ENCODE peak calls at places on chromosomes 7 and 10, in four cellular contexts. J is psoas muscle; R is left ventricle myocardium inferior; K is CD8-positive, alpha-beta T cell. I is an unnamed sample.

GRCh38 chr10:124339951-124340760 is 78.6 kb downstream of the OAT start:
- DNase-seq in J (no peak), R (no peak), K (no peak), I (no peak)

GRCh38 chr7:133650067-133650466 is 397.2 kb downstream of the EXOC4 start:
- DNase-seq in R (no peak), K (no peak), J (no peak), I (no peak)

GRCh38 chr10:68594405-68594804 is 34.3 kb downstream of the TET1 start:
- DNase-seq in K (no peak), R (peak), J (no peak), I (no peak)

GRCh38 chr10:51367120-51367519 is 292.8 kb downstream of the PRKG1 start:
- DNase-seq in J (no peak), K (no peak), R (no peak), I (no peak)

GRCh38 chr7:28408105-28408973 is 4.0 kb upstream of the CREB5 start:
- DNase-seq in K (no peak), J (peak), R (peak), I (peak)

GRCh38 chr10:113059001-113059780 is 109.1 kb downstream of the TCF7L2 start:
- DNase-seq in R (peak), J (no peak), K (no peak), I (no peak)

GRCh38 chr10:44339218-44339617 is 45.7 kb downstream of the CXCL12 start:
- DNase-seq in R (no peak), K (no peak), J (no peak), I (no peak)

GRCh38 chr10:117653170-117653515 is 110.6 kb downstream of the EMX2 start:
- DNase-seq in K (no peak), R (no peak), J (no peak), I (no peak)

GRCh38 chr7:98126311-98127142 is 19.9 kb downstream of the LMTK2 start:
- DNase-seq in R (no peak), K (no peak), J (no peak), I (no peak)

GRCh38 chr7:100591596-100591995 is 5.5 kb downstream of the FBXO24 start:
- DNase-seq in K (no peak), J (no peak), R (no peak), I (no peak)

GRCh38 chr7:85489498-85489897 is 302.6 kb upstream of the SEMA3D start:
- DNase-seq in R (no peak), J (no peak), K (no peak), I (no peak)

GRCh38 chr10:6995846-6996245 is 415.0 kb downstream of the SFMBT2 start:
- DNase-seq in J (no peak), K (no peak), R (no peak), I (no peak)

GRCh38 chr10:61837748-61838055 is 63.8 kb upstream of the ARID5B start:
- DNase-seq in R (no peak), K (no peak), J (no peak), I (no peak)

GRCh38 chr7:141200191-141201108 is 126.6 kb downstream of the TMEM178B start:
- DNase-seq in K (no peak), R (no peak), J (no peak), I (no peak)

GRCh38 chr7:88888684-88889083 is 93.1 kb upstream of the TEX47 start:
- DNase-seq in J (no peak), K (no peak), R (no peak), I (no peak)

GRCh38 chr7:150755473-150756099 is 18.4 kb downstream of the GIMAP5 start:
- DNase-seq in K (peak), R (no peak), J (no peak), I (no peak)

GRCh38 chr7:144127714-144128334 is 4.8 kb downstream of the OR2A14 start:
- DNase-seq in J (peak), K (peak), R (peak), I (peak)

GRCh38 chr7:110987130-110987693 is 103.7 kb upstream of the LRRN3 start:
- DNase-seq in K (no peak), R (no peak), J (no peak), I (no peak)

GRCh38 chr10:2282194-2282593 is 544.9 kb upstream of the ADARB2 start:
- DNase-seq in J (no peak), R (no peak), K (no peak), I (no peak)

GRCh38 chr7:99693427-99694200 is 13.8 kb upstream of the CYP3A5 start:
- DNase-seq in J (no peak), K (peak), R (no peak), I (no peak)

GRCh38 chr7:98365863-98366561 is 34.9 kb downstream of the BAIAP2L1 start:
- DNase-seq in K (no peak), J (peak), R (peak), I (no peak)

GRCh38 chr7:21086688-21087087 is 300.0 kb upstream of the SP8 start:
- DNase-seq in R (no peak), K (no peak), J (no peak), I (no peak)

GRCh38 chr10:23081891-23082290 is 13.5 kb upstream of the MSRB2 start:
- DNase-seq in K (no peak), R (no peak), J (no peak), I (no peak)

GRCh38 chr7:122638459-122638858 is 60.5 kb downstream of the RNF133 start:
- DNase-seq in K (no peak), J (no peak), R (no peak), I (no peak)

GRCh38 chr10:111233439-111233838 is 156.6 kb downstream of the ADRA2A start:
- DNase-seq in R (no peak), K (no peak), J (no peak), I (no peak)

GRCh38 chr7:7765422-7765821 is 47.0 kb upstream of the RPA3 start:
- DNase-seq in K (no peak), J (no peak), R (no peak), I (no peak)

GRCh38 chr10:59578013-59578412 is 131.6 kb downstream of the SLC16A9 start:
- DNase-seq in R (no peak), K (no peak), J (no peak), I (no peak)

GRCh38 chr10:123906884-123907652 is 15.5 kb upstream of the CPXM2 start:
- DNase-seq in J (no peak), R (no peak), K (no peak), I (no peak)

GRCh38 chr7:158587425-158588084 is at the start of gene PTPRN2:
- DNase-seq in R (peak), K (peak), J (peak), I (no peak)

GRCh38 chr7:220151-220841 is 27.9 kb downstream of the FAM20C start:
- DNase-seq in R (no peak), K (no peak), J (no peak), I (no peak)

GRCh38 chr7:157846281-157846680 is 509.5 kb downstream of the DNAJB6 start:
- DNase-seq in J (no peak), R (no peak), K (no peak), I (no peak)

GRCh38 chr7:156022483-156023459 is 210.5 kb upstream of the SHH start:
- DNase-seq in R (no peak), K (no peak), J (no peak), I (no peak)

GRCh38 chr10:61896854-61897661 is 4.4 kb upstream of the ARID5B start:
- DNase-seq in J (peak), K (peak), R (peak), I (peak)

GRCh38 chr7:33973235-33974015 is 68.1 kb downstream of the BMPER start:
- DNase-seq in R (no peak), K (no peak), J (no peak), I (no peak)

GRCh38 chr7:11078242-11078834 is 104.7 kb downstream of the PHF14 start:
- DNase-seq in K (no peak), R (no peak), J (no peak), I (no peak)

GRCh38 chr10:3738855-3739350 is 46.1 kb downstream of the KLF6 start:
- DNase-seq in J (no peak), R (no peak), K (no peak), I (no peak)

GRCh38 chr10:110446277-110446676 is 51.4 kb upstream of the DUSP5 start:
- DNase-seq in R (no peak), K (no peak), J (no peak), I (no peak)

GRCh38 chr7:157784114-157784835 is 447.5 kb downstream of the DNAJB6 start:
- DNase-seq in J (no peak), K (no peak), R (no peak), I (no peak)

GRCh38 chr10:95759233-95759826 is 3.4 kb downstream of the ENTPD1 start:
- DNase-seq in R (no peak), K (no peak), J (no peak), I (no peak)
- H3K27ac ChIP-seq in R (peak), K (no peak), J (no peak), I (peak)

GRCh38 chr7:1325246-1325645 is 92.6 kb downstream of the UNCX start:
- DNase-seq in K (no peak), R (no peak), J (no peak), I (no peak)

GRCh38 chr7:1325646-1326510 is 93.2 kb downstream of the UNCX start:
- DNase-seq in J (no peak), R (no peak), K (no peak), I (no peak)

GRCh38 chr7:1323178-1324027 is 90.7 kb downstream of the UNCX start:
- DNase-seq in J (peak), R (no peak), K (no peak), I (no peak)

GRCh38 chr7:1322240-1323110 is 89.8 kb downstream of the UNCX start:
- DNase-seq in J (no peak), R (no peak), K (no peak), I (no peak)

DNA sequence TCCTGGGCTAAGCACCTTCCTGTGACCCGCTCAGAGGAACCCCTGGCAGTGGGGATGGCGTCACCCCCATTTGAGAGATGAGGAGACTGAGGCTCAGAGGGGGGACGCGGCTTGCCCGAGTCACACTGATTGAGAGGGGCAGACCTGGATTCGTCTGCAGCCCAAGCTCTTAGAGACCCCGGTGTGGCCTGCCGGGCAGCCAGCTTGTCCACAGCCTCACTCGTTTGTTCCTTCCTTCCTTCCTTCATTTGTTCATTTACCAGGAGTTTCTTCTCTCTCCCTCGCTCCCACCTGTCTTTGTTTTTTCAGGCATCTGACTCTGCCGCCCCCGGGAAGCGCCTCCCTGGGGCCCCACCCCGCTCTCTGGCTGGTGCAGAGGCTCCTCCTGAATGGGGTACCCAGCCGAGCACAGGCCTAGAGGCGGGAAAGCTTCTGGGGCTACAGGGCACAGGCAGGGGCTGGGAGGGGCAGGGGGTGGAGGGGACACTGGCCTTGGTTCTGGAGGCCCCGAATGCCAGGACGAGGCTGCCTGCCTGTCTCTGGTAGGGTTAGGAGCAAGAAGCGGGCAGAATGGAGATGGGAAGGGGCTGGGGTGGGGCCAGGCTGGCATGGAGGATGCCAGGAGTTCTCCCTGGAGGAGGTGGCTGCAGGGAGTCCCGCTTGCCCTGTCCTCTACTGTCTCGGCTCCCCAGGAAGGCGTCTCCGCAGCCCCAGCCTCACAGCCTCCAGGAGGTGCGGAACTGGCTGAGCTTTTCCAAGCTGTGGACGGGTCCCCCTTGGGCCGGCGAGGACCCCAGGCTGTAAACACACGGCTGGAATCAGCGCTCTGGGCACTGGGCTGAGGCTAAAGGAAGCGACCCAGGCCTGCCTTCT is 91.6 kb downstream of the UNCX start:
- DNase-seq in R (no peak), K (no peak), J (no peak), I (no peak)
- H3K4me3 ChIP-seq in R (no peak), K (no peak), J (no peak), I (no peak)

DNA sequence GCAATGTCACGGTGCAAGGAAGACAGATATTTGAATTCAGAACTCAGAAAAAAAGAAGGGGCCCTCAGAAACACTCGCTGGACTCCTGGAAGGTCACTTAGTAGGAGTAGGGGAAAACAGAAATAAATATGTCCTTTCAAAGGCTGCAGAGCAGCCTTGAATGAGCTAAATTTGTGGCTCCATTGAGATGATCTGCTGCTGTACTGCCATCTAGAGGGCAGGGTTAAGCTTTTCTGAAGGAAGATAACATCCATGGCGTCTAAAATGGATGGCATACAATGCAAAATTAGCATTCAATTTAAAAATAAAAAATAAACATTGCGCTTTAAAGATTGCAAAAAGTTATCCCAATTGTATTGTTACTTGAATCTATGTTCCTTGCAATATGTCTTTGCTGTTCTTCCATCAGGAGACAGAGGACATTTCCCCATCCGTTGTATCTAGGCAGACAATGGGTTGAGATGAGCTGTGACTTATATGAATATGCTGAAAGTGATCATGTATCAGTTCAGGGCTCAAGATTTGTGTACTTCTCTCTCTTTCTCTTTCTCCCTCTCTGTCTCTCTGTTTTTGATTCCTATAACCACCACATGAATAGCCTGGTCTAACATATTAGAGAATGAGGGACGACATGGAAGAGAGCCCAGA is 642.2 kb downstream of the SH2D4B start:
- DNase-seq in R (no peak), K (no peak), J (no peak), I (no peak)
- TF ChIP-seq CTCF in R (peak), K (no peak), J (no peak), I (no peak)

DNA sequence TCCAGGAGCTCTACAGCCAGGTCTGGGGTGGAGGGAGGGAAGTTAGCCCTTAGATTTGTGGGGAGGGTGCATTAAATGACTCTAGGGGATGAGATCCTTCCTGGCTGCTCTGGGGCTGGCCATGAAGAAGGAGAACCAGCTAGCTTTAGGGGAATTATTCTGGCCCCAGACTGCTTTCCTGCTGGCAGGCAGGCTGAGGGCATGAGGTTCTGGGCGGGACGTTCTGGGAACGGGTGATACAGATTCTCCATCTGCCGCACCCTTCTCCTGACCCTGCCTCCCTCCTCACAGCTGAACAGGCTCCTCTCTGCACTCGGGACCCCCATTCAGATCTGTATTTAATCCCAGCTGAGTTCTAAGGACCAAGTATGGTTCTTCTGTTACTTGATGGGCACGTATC is 23.9 kb downstream of the GOLGA7B start:
- DNase-seq in J (no peak), K (no peak), R (no peak), I (no peak)
- H3K27ac ChIP-seq in J (no peak), K (no peak), R (no peak), I (no peak)

DNA sequence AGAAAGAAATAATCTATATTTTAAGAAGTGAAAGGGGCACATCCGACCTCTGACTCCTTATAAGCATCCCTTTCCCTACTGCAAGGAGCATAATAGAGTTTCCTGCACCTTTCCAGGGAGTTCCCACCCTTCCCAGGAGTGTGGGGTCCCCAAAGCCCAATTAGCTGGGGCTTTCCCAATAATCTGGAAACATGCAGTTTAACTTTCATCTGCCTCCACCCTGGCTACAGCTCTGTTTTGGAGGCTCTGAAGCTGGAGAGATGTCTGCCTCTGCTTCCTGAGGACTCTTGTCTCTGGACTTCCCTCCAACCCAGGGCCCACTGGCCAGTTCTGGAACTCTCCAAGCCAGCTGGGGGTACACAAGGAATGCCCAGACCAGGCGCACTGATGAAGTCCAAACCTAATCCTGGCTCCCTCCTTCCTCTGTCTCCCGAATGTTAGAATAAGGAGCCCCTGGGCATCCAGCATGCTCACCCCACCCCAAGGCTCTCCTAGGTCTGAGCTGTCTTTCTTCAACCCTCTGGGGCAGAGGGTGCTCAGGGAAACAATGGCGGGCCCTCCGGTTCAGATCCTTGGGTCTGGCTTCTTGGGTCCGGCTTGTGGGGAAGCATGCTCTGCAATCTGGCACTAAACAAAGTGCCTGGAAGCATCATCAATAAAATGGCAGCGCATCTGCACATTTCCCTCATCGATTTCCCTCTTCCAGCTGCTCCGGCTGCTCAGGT is 13.4 kb downstream of the HOXA4 start:
- DNase-seq in R (no peak), K (no peak), J (no peak), I (peak)
- H3K4me3 ChIP-seq in R (peak), K (no peak), J (peak), I (no peak)

GRCh38 chr10:101319241-101319915 is 34.6 kb upstream of the BTRC start:
- DNase-seq in J (no peak), K (no peak), R (no peak), I (no peak)
- TF ChIP-seq CTCF in J (no peak), K (no peak), R (no peak), I (no peak)